ENCODE peak calls at places on chromosomes 7 and 10, in eight cellular contexts. One of them, this sample, is unnamed.

GRCh38 chr7:132298782-132299181 is 277.5 kb downstream of the PLXNA4 start:
- DNase-seq in heart left ventricle: no peak
- DNase-seq in stomach: no peak
- DNase-seq in right lobe of liver: no peak
- DNase-seq in right atrium auricular region: no peak
- DNase-seq in ovary: no peak
- DNase-seq in brain microvascular endothelial cell: peak; percentile 42
- DNase-seq in H9: no peak
- DNase-seq in this sample: peak; percentile 64

GRCh38 chr7:123747089-123747488 is 1.7 kb downstream of the WASL start:
- DNase-seq in heart left ventricle: no peak
- DNase-seq in stomach: no peak
- DNase-seq in right lobe of liver: no peak
- DNase-seq in right atrium auricular region: no peak
- DNase-seq in ovary: no peak
- DNase-seq in brain microvascular endothelial cell: no peak
- DNase-seq in H9: no peak
- DNase-seq in this sample: no peak

GRCh38 chr10:1119027-1119426 is 62.8 kb downstream of the WDR37 start:
- DNase-seq in heart left ventricle: no peak
- DNase-seq in stomach: no peak
- DNase-seq in right lobe of liver: no peak
- DNase-seq in right atrium auricular region: no peak
- DNase-seq in ovary: no peak
- DNase-seq in brain microvascular endothelial cell: no peak
- DNase-seq in H9: no peak
- DNase-seq in this sample: no peak

GRCh38 chr7:55288070-55288824 is 76.9 kb upstream of the LANCL2 start:
- DNase-seq in heart left ventricle: no peak
- DNase-seq in stomach: no peak
- DNase-seq in right lobe of liver: no peak
- DNase-seq in right atrium auricular region: no peak
- DNase-seq in ovary: no peak
- DNase-seq in brain microvascular endothelial cell: no peak
- DNase-seq in H9: no peak
- DNase-seq in this sample: no peak

GRCh38 chr7:128453836-128454804 is 1.6 kb upstream of the HILPDA start:
- DNase-seq in heart left ventricle: peak; percentile 91
- DNase-seq in stomach: peak; percentile 88
- DNase-seq in right lobe of liver: peak; percentile 87
- DNase-seq in right atrium auricular region: peak; percentile 93
- DNase-seq in ovary: peak; percentile 91
- DNase-seq in brain microvascular endothelial cell: peak; percentile 52
- DNase-seq in H9: peak; percentile 92
- DNase-seq in this sample: no peak

GRCh38 chr7:41984888-41985287 is 252.1 kb downstream of the GLI3 start:
- DNase-seq in heart left ventricle: no peak
- DNase-seq in stomach: no peak
- DNase-seq in right lobe of liver: no peak
- DNase-seq in right atrium auricular region: no peak
- DNase-seq in ovary: no peak
- DNase-seq in brain microvascular endothelial cell: peak; percentile 45
- DNase-seq in H9: no peak
- DNase-seq in this sample: peak; percentile 59

GRCh38 chr10:69797959-69798358 is 3.7 kb upstream of the COL13A1 start:
- DNase-seq in heart left ventricle: no peak
- DNase-seq in stomach: no peak
- DNase-seq in right lobe of liver: no peak
- DNase-seq in right atrium auricular region: no peak
- DNase-seq in ovary: no peak
- DNase-seq in brain microvascular endothelial cell: no peak
- DNase-seq in H9: no peak
- DNase-seq in this sample: peak; percentile 81

GRCh38 chr10:53379951-53380350 is 607.4 kb upstream of the MBL2 start:
- DNase-seq in heart left ventricle: no peak
- DNase-seq in stomach: no peak
- DNase-seq in right lobe of liver: no peak
- DNase-seq in right atrium auricular region: no peak
- DNase-seq in ovary: no peak
- DNase-seq in brain microvascular endothelial cell: no peak
- DNase-seq in H9: no peak
- DNase-seq in this sample: peak; percentile 11

GRCh38 chr10:116278832-116279231 is 5.8 kb upstream of the GFRA1 start:
- DNase-seq in heart left ventricle: no peak
- DNase-seq in stomach: no peak
- DNase-seq in right lobe of liver: no peak
- DNase-seq in right atrium auricular region: no peak
- DNase-seq in ovary: no peak
- DNase-seq in brain microvascular endothelial cell: no peak
- DNase-seq in H9: no peak
- DNase-seq in this sample: no peak

GRCh38 chr7:123528265-123528664 is 6.1 kb downstream of the IQUB start:
- DNase-seq in heart left ventricle: no peak
- DNase-seq in stomach: no peak
- DNase-seq in right lobe of liver: no peak
- DNase-seq in right atrium auricular region: no peak
- DNase-seq in ovary: no peak
- DNase-seq in brain microvascular endothelial cell: no peak
- DNase-seq in H9: no peak
- DNase-seq in this sample: no peak

GRCh38 chr7:149742075-149742701 is 31.2 kb downstream of the ZNF467 start:
- DNase-seq in heart left ventricle: peak; percentile 85
- DNase-seq in stomach: peak; percentile 74
- DNase-seq in right lobe of liver: no peak
- DNase-seq in right atrium auricular region: peak; percentile 77
- DNase-seq in ovary: peak; percentile 69
- DNase-seq in brain microvascular endothelial cell: peak; percentile 38
- DNase-seq in H9: peak; percentile 88
- DNase-seq in this sample: peak; percentile 47

GRCh38 chr7:25259487-25260243 is 31.4 kb upstream of the NPVF start:
- DNase-seq in heart left ventricle: no peak
- DNase-seq in stomach: peak; percentile 74
- DNase-seq in right lobe of liver: no peak
- DNase-seq in right atrium auricular region: peak; percentile 78
- DNase-seq in ovary: peak; percentile 65
- DNase-seq in brain microvascular endothelial cell: peak; percentile 71
- DNase-seq in H9: peak; percentile 78
- DNase-seq in this sample: peak; percentile 67

GRCh38 chr10:22042557-22043326 is 39.2 kb upstream of the DNAJC1 start:
- DNase-seq in heart left ventricle: no peak
- DNase-seq in stomach: no peak
- DNase-seq in right lobe of liver: no peak
- DNase-seq in right atrium auricular region: no peak
- DNase-seq in ovary: no peak
- DNase-seq in brain microvascular endothelial cell: no peak
- DNase-seq in H9: peak; percentile 54
- DNase-seq in this sample: peak; percentile 8

GRCh38 chr10:132612571-132613504 is 75.3 kb downstream of the INPP5A start:
- DNase-seq in heart left ventricle: peak; percentile 40
- DNase-seq in stomach: no peak
- DNase-seq in right lobe of liver: no peak
- DNase-seq in right atrium auricular region: no peak
- DNase-seq in ovary: peak; percentile 28
- DNase-seq in brain microvascular endothelial cell: no peak
- DNase-seq in H9: no peak
- DNase-seq in this sample: no peak

GRCh38 chr7:71735961-71736556 is 604.1 kb downstream of the GALNT17 start:
- DNase-seq in heart left ventricle: no peak
- DNase-seq in stomach: peak; percentile 72
- DNase-seq in right lobe of liver: no peak
- DNase-seq in right atrium auricular region: peak; percentile 69
- DNase-seq in ovary: peak; percentile 72
- DNase-seq in brain microvascular endothelial cell: peak; percentile 65
- DNase-seq in H9: peak; percentile 80
- DNase-seq in this sample: peak; percentile 43

GRCh38 chr10:72320676-72321247 is 34.0 kb downstream of the DNAJB12 start:
- DNase-seq in heart left ventricle: peak; percentile 81
- DNase-seq in stomach: peak; percentile 62
- DNase-seq in right lobe of liver: peak; percentile 58
- DNase-seq in right atrium auricular region: peak; percentile 93
- DNase-seq in ovary: peak; percentile 70
- DNase-seq in brain microvascular endothelial cell: peak; percentile 98
- DNase-seq in H9: peak; percentile 87
- DNase-seq in this sample: peak; percentile 97

GRCh38 chr10:44745920-44746319 is 165.2 kb upstream of the TMEM72 start:
- DNase-seq in heart left ventricle: no peak
- DNase-seq in stomach: no peak
- DNase-seq in right lobe of liver: no peak
- DNase-seq in right atrium auricular region: no peak
- DNase-seq in ovary: no peak
- DNase-seq in brain microvascular endothelial cell: no peak
- DNase-seq in H9: no peak
- DNase-seq in this sample: peak; percentile 51

GRCh38 chr10:70254795-70255328 is 21.6 kb upstream of the PPA1 start:
- DNase-seq in heart left ventricle: no peak
- DNase-seq in stomach: no peak
- DNase-seq in right lobe of liver: no peak
- DNase-seq in right atrium auricular region: no peak
- DNase-seq in ovary: no peak
- DNase-seq in brain microvascular endothelial cell: no peak
- DNase-seq in H9: no peak
- DNase-seq in this sample: no peak

GRCh38 chr7:76086070-76086469 is 38.2 kb downstream of the MDH2 start:
- DNase-seq in heart left ventricle: no peak
- DNase-seq in stomach: no peak
- DNase-seq in right lobe of liver: no peak
- DNase-seq in right atrium auricular region: no peak
- DNase-seq in ovary: no peak
- DNase-seq in brain microvascular endothelial cell: peak; percentile 14
- DNase-seq in H9: no peak
- DNase-seq in this sample: peak; percentile 94

GRCh38 chr10:78757542-78757941 is 311.2 kb upstream of the ZMIZ1 start:
- DNase-seq in heart left ventricle: no peak
- DNase-seq in stomach: no peak
- DNase-seq in right lobe of liver: no peak
- DNase-seq in right atrium auricular region: no peak
- DNase-seq in ovary: no peak
- DNase-seq in brain microvascular endothelial cell: peak; percentile 85
- DNase-seq in H9: no peak
- DNase-seq in this sample: no peak

GRCh38 chr10:77160679-77161078 is 476.9 kb downstream of the KCNMA1 start:
- DNase-seq in heart left ventricle: no peak
- DNase-seq in stomach: no peak
- DNase-seq in right lobe of liver: no peak
- DNase-seq in right atrium auricular region: no peak
- DNase-seq in ovary: no peak
- DNase-seq in brain microvascular endothelial cell: peak; percentile 88
- DNase-seq in H9: no peak
- DNase-seq in this sample: peak; percentile 99

GRCh38 chr7:4745971-4746919 is 29.2 kb upstream of the AP5Z1 start:
- DNase-seq in heart left ventricle: no peak
- DNase-seq in stomach: peak; percentile 40
- DNase-seq in right lobe of liver: no peak
- DNase-seq in right atrium auricular region: no peak
- DNase-seq in ovary: no peak
- DNase-seq in brain microvascular endothelial cell: peak; percentile 76
- DNase-seq in H9: no peak
- DNase-seq in this sample: peak; percentile 82

GRCh38 chr10:131679926-131680325 is 220.9 kb upstream of the PPP2R2D start:
- DNase-seq in heart left ventricle: no peak
- DNase-seq in stomach: no peak
- DNase-seq in right lobe of liver: peak; percentile 37
- DNase-seq in right atrium auricular region: no peak
- DNase-seq in ovary: no peak
- DNase-seq in brain microvascular endothelial cell: no peak
- DNase-seq in H9: no peak
- DNase-seq in this sample: no peak

GRCh38 chr7:101235050-101235449 is 2.6 kb downstream of the CLDN15 start:
- DNase-seq in heart left ventricle: no peak
- DNase-seq in stomach: no peak
- DNase-seq in right lobe of liver: no peak
- DNase-seq in right atrium auricular region: no peak
- DNase-seq in ovary: no peak
- DNase-seq in brain microvascular endothelial cell: no peak
- DNase-seq in H9: peak; percentile 69
- DNase-seq in this sample: no peak
- TF ChIP-seq CTCF in heart left ventricle: peak; percentile 38
- TF ChIP-seq CTCF in stomach: peak; percentile 14
- TF ChIP-seq CTCF in right lobe of liver: peak; percentile 38
- TF ChIP-seq CTCF in right atrium auricular region: no peak
- TF ChIP-seq CTCF in ovary: no peak
- TF ChIP-seq CTCF in brain microvascular endothelial cell: peak; percentile 58
- TF ChIP-seq CTCF in H9: peak; percentile 67
- TF ChIP-seq CTCF in this sample: peak; percentile 26

GRCh38 chr7:32069251-32069650 is 956 bp downstream of the PDE1C start:
- DNase-seq in heart left ventricle: no peak
- DNase-seq in stomach: no peak
- DNase-seq in right lobe of liver: no peak
- DNase-seq in right atrium auricular region: no peak
- DNase-seq in ovary: no peak
- DNase-seq in brain microvascular endothelial cell: no peak
- DNase-seq in H9: no peak
- DNase-seq in this sample: no peak
- H3K27me3 ChIP-seq in heart left ventricle: peaks cover 23% of the 10 kb centered on the region
- H3K27me3 ChIP-seq in stomach: no peaks in the 10 kb centered on the region
- H3K27me3 ChIP-seq in right lobe of liver: no peaks in the 10 kb centered on the region
- H3K27me3 ChIP-seq in right atrium auricular region: no peaks in the 10 kb centered on the region
- H3K27me3 ChIP-seq in ovary: no peaks in the 10 kb centered on the region
- H3K27me3 ChIP-seq in brain microvascular endothelial cell: peaks cover 4% of the 10 kb centered on the region
- H3K27me3 ChIP-seq in H9: peaks cover 42% of the 10 kb centered on the region
- H3K27me3 ChIP-seq in this sample: peaks cover 21% of the 10 kb centered on the region

GRCh38 chr7:142642316-142642715 is 107.0 kb upstream of the PRSS1 start:
- DNase-seq in heart left ventricle: no peak
- DNase-seq in stomach: no peak
- DNase-seq in right lobe of liver: no peak
- DNase-seq in right atrium auricular region: no peak
- DNase-seq in ovary: no peak
- DNase-seq in brain microvascular endothelial cell: no peak
- DNase-seq in H9: no peak
- DNase-seq in this sample: no peak
- TF ChIP-seq CTCF in heart left ventricle: no peak
- TF ChIP-seq CTCF in stomach: no peak
- TF ChIP-seq CTCF in right lobe of liver: no peak
- TF ChIP-seq CTCF in right atrium auricular region: no peak
- TF ChIP-seq CTCF in ovary: no peak
- TF ChIP-seq CTCF in brain microvascular endothelial cell: no peak
- TF ChIP-seq CTCF in H9: no peak
- TF ChIP-seq CTCF in this sample: no peak

DNA sequence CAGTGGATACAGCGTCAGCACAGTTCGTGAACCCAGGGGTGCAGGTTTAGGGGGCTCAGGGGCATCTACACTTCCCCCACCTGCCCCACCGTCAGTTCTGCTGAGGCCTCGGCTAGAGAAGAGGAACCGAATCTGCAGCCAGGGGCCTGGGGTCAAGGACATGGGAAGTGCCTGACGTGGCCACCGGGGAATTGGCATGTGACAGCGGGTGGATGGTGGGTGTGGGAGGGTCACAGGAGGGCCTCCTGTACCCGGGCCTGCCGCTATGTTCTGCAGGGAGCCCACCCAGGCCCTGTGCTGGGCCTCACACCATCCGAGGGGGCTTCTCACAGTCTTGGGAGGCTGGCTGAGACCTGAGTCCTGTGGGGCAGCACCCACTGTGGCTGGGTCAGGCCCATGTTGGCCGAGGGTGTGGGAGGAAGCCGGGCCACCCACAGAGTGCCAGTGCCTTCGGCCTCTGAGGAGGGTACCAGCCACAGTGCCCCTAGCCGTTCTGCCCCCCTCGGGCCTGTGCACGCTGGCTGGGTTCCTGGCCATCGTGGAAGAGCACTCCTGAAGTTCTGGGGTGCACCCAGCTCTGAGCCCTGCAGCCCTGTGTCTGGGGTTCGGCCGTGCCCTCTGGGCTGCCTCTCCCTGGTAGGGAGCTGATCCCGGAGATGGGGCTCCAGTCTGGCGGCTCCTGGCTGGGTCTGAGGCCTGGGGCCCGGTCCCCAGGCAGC is 5.9 kb downstream of the TTYH3 start:
- DNase-seq in heart left ventricle: peak; percentile 85
- DNase-seq in stomach: no peak
- DNase-seq in right lobe of liver: peak; percentile 85
- DNase-seq in right atrium auricular region: peak; percentile 78
- DNase-seq in ovary: no peak
- DNase-seq in brain microvascular endothelial cell: no peak
- DNase-seq in H9: no peak
- DNase-seq in this sample: no peak
- H3K27me3 ChIP-seq in heart left ventricle: no peaks in the 10 kb centered on the region
- H3K27me3 ChIP-seq in stomach: no peaks in the 10 kb centered on the region
- H3K27me3 ChIP-seq in right lobe of liver: no peaks in the 10 kb centered on the region
- H3K27me3 ChIP-seq in right atrium auricular region: no peaks in the 10 kb centered on the region
- H3K27me3 ChIP-seq in ovary: no peaks in the 10 kb centered on the region
- H3K27me3 ChIP-seq in brain microvascular endothelial cell: no peaks in the 10 kb centered on the region
- H3K27me3 ChIP-seq in H9: no peaks in the 10 kb centered on the region
- H3K27me3 ChIP-seq in this sample: no peaks in the 10 kb centered on the region

This sample was measured in bronchial epithelial cell.